ENCODE peak calls at places on chromosome 21, in nine cellular contexts. K is IMR-90, X is RWPE1, Z is K562, D is tibial artery, I is stomach, O is transverse colon, E is fibroblast of lung, A is WTC11. H is an unnamed sample.

GRCh38 chr21:28737671-28738279 is 254.9 kb downstream of the LTN1 start:
- DNase-seq in K (peak), X (peak), Z (peak), D (no peak), I (no peak), O (no peak), E (peak), A (no peak), H (no peak)

GRCh38 chr21:42289926-42290325 is 25.3 kb downstream of the TFF3 start:
- DNase-seq in K (no peak), X (no peak), Z (no peak), D (peak), I (no peak), O (peak), E (no peak), A (no peak), H (no peak)

GRCh38 chr21:14075346-14076142 is 135.2 kb downstream of the LIPI start:
- DNase-seq in K (no peak), X (no peak), Z (no peak), D (no peak), I (no peak), O (no peak), E (no peak), A (no peak), H (no peak)

GRCh38 chr21:14699433-14700410 is 153.6 kb upstream of the SAMSN1 start:
- DNase-seq in K (no peak), X (no peak), Z (no peak), D (no peak), I (peak), O (no peak), E (no peak), A (no peak), H (no peak)

GRCh38 chr21:8992731-8993174 is 1528.6 kb upstream of the TPTE start:
- DNase-seq in K (no peak), X (no peak), Z (peak), D (no peak), I (no peak), O (no peak), E (peak), A (no peak), H (no peak)

GRCh38 chr21:41777934-41778815 is 11.3 kb upstream of the RIPK4 start:
- DNase-seq in K (peak), X (peak), Z (peak), D (peak), I (peak), O (peak), E (peak), A (peak), H (no peak)

GRCh38 chr21:21137986-21138385 is 139.8 kb downstream of the NCAM2 start:
- DNase-seq in K (peak), X (no peak), Z (peak), D (no peak), I (no peak), O (no peak), E (peak), A (no peak), H (no peak)

GRCh38 chr21:29208666-29209059 is 78.2 kb downstream of the MAP3K7CL start:
- DNase-seq in K (peak), X (no peak), Z (no peak), D (no peak), I (no peak), O (no peak), E (peak), A (no peak), H (no peak)

GRCh38 chr21:32604484-32604883 is 7.7 kb downstream of the CFAP298 start:
- DNase-seq in K (no peak), X (no peak), Z (no peak), D (no peak), I (no peak), O (no peak), E (no peak), A (peak), H (no peak)

GRCh38 chr21:19853709-19854575 is 1144.3 kb upstream of the NCAM2 start:
- DNase-seq in K (no peak), X (no peak), Z (peak), D (no peak), I (no peak), O (no peak), E (no peak), A (peak), H (no peak)

GRCh38 chr21:18529253-18529652 is 125.7 kb upstream of the TMPRSS15 start:
- DNase-seq in K (no peak), X (peak), Z (no peak), D (no peak), I (no peak), O (no peak), E (peak), A (no peak), H (no peak)

GRCh38 chr21:41622831-41623548 is 115.0 kb upstream of the TMPRSS2 start:
- DNase-seq in K (peak), X (no peak), Z (no peak), D (no peak), I (no peak), O (no peak), E (peak), A (no peak), H (no peak)

GRCh38 chr21:34022557-34023335 is 50.6 kb upstream of the MRPS6 start:
- DNase-seq in K (no peak), X (no peak), Z (no peak), D (no peak), I (no peak), O (no peak), E (no peak), A (no peak), H (no peak)

GRCh38 chr21:34187935-34188334 is 114.6 kb downstream of the MRPS6 start:
- DNase-seq in K (no peak), X (no peak), Z (no peak), D (peak), I (no peak), O (no peak), E (peak), A (no peak), H (no peak)

GRCh38 chr21:19724081-19724480 is 1274.1 kb upstream of the NCAM2 start:
- DNase-seq in K (no peak), X (no peak), Z (no peak), D (no peak), I (no peak), O (no peak), E (no peak), A (no peak), H (no peak)

GRCh38 chr21:16536661-16537359 is 807.0 kb downstream of the USP25 start:
- DNase-seq in K (peak), X (no peak), Z (no peak), D (no peak), I (no peak), O (no peak), E (peak), A (no peak), H (no peak)

GRCh38 chr21:36946949-36947371 is 19.5 kb downstream of the HLCS start:
- DNase-seq in K (no peak), X (no peak), Z (no peak), D (no peak), I (no peak), O (no peak), E (no peak), A (no peak), H (no peak)

GRCh38 chr21:25578070-25578961 is 29.0 kb downstream of the MRPL39 start:
- DNase-seq in K (peak), X (no peak), Z (peak), D (no peak), I (no peak), O (no peak), E (peak), A (no peak), H (no peak)
- TF ChIP-seq CTCF in K (no peak), X (no peak), Z (no peak), D (no peak), I (no peak), O (no peak), E (no peak), A (no peak), H (no peak)

GRCh38 chr21:39373634-39374033 is 24.7 kb upstream of the HMGN1 start:
- DNase-seq in K (peak), X (peak), Z (peak), D (no peak), I (no peak), O (no peak), E (peak), A (no peak), H (no peak)
- TF ChIP-seq CTCF in K (peak), X (peak), Z (peak), D (peak), I (no peak), O (no peak), E (peak), A (no peak), H (peak)

GRCh38 chr21:35410123-35410522 is 361.0 kb upstream of the RUNX1 start:
- DNase-seq in K (no peak), X (no peak), Z (no peak), D (no peak), I (no peak), O (no peak), E (no peak), A (no peak), H (no peak)
- TF ChIP-seq CTCF in K (no peak), X (no peak), Z (no peak), D (no peak), I (no peak), O (no peak), E (no peak), A (no peak), H (no peak)

GRCh38 chr21:43778469-43779335 is 2.6 kb upstream of the CSTB start:
- DNase-seq in K (peak), X (no peak), Z (peak), D (no peak), I (no peak), O (no peak), E (no peak), A (no peak), H (no peak)
- TF ChIP-seq CTCF in K (no peak), X (no peak), Z (no peak), D (no peak), I (no peak), O (no peak), E (no peak), A (no peak), H (no peak)

GRCh38 chr21:38330671-38331070 is 73.9 kb downstream of the KCNJ15 start:
- DNase-seq in K (no peak), X (no peak), Z (no peak), D (no peak), I (no peak), O (no peak), E (no peak), A (no peak), H (no peak)

GRCh38 chr21:38329176-38329575 is 72.4 kb downstream of the KCNJ15 start:
- DNase-seq in K (no peak), X (no peak), Z (no peak), D (no peak), I (no peak), O (no peak), E (no peak), A (no peak), H (no peak)

GRCh38 chr21:38337793-38338192 is 81.0 kb downstream of the KCNJ15 start:
- DNase-seq in K (no peak), X (peak), Z (no peak), D (no peak), I (no peak), O (no peak), E (no peak), A (no peak), H (no peak)

GRCh38 chr21:38334866-38335265 is 78.1 kb downstream of the KCNJ15 start:
- DNase-seq in K (no peak), X (no peak), Z (peak), D (no peak), I (no peak), O (no peak), E (no peak), A (no peak), H (no peak)

GRCh38 chr21:38333290-38334272 is 76.8 kb downstream of the KCNJ15 start:
- DNase-seq in K (no peak), X (no peak), Z (peak), D (no peak), I (no peak), O (no peak), E (no peak), A (no peak), H (no peak)
- TF ChIP-seq CTCF in K (peak), X (no peak), Z (peak), D (no peak), I (no peak), O (no peak), E (peak), A (no peak), H (peak)

GRCh38 chr21:30337644-30338170 is at the start of gene KRTAP27-1:
- DNase-seq in K (no peak), X (peak), Z (no peak), D (no peak), I (no peak), O (no peak), E (no peak), A (no peak), H (no peak)

GRCh38 chr21:30345014-30345413 is 3.4 kb downstream of the KRTAP23-1 start:
- DNase-seq in K (no peak), X (no peak), Z (no peak), D (no peak), I (no peak), O (no peak), E (no peak), A (no peak), H (no peak)

GRCh38 chr21:30336596-30336995 is 898 bp downstream of the KRTAP27-1 start:
- DNase-seq in K (no peak), X (peak), Z (no peak), D (no peak), I (no peak), O (no peak), E (peak), A (no peak), H (no peak)

DNA sequence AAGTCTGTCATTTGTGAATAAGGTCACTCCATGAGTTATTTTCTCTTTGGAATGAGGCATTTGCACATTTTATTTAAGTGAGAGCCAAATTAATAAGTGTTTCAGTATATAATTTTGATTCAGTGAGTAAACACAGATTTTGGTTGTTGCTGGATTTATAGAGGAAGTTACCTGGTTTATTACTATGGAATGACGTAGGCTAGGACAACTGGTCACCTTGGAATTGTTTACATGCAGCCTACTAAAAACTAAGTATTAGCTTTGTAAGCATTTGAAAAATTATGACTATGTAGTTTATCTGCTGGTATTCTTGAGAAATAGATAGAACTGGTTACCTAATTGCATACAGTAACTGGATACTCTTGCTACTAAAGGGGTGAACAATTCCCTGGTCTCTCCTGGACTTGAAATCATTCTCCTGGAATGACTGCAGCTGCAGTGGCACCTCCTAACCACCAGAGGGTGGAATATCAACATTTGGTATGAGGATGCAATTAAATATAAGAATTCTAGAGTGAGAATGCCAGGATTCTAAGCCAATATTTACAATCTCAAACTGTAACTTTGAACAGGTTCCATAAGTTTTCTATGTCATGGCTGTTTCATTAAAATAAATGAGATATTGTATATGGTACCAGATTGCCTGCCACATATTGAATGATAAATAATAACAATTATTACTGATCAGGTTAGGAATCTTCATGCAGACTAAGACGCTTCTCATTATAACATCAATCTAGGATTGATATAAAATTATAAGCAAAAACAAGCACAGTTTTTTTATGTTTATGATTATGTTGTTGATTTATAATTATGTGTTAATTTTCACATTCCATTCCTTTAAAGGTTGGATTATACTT is 3.5 kb upstream of the KRTAP27-1 start:
- DNase-seq in K (peak), X (peak), Z (peak), D (peak), I (peak), O (peak), E (peak), A (peak), H (no peak)
- TF ChIP-seq CTCF in K (peak), X (peak), Z (peak), D (peak), I (peak), O (peak), E (peak), A (peak), H (peak)

GRCh38 chr21:45555557-45556301 is 13.5 kb upstream of the SLC19A1 start:
- DNase-seq in K (peak), X (peak), Z (peak), D (peak), I (peak), O (peak), E (peak), A (peak), H (peak)

GRCh38 chr21:45556302-45556644 is 14.0 kb upstream of the SLC19A1 start:
- DNase-seq in K (no peak), X (no peak), Z (no peak), D (no peak), I (no peak), O (no peak), E (no peak), A (no peak), H (no peak)

GRCh38 chr21:45556645-45557601 is 14.7 kb upstream of the SLC19A1 start:
- DNase-seq in K (no peak), X (no peak), Z (peak), D (no peak), I (no peak), O (no peak), E (no peak), A (no peak), H (no peak)

GRCh38 chr21:45554477-45555175 is 12.4 kb upstream of the SLC19A1 start:
- DNase-seq in K (peak), X (peak), Z (peak), D (peak), I (peak), O (peak), E (peak), A (peak), H (no peak)

DNA sequence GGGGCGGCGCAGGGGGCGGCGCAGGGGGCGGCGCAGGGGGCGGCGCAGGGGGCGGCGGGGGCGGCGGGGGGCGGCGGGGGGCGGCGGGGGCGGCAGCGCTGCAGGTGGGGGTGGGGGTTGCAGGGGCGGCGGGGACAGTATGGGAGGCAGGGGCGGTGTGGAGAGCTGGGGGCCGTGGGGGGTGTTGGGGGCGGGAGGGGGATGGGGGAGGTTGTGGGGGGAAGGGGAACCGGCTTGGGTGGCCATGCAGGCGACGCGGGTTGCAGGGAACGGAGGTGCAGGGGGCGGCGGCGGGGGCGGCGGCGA is 13.0 kb upstream of the SLC19A1 start:
- DNase-seq in K (peak), X (peak), Z (no peak), D (no peak), I (no peak), O (no peak), E (no peak), A (peak), H (no peak)
- TF ChIP-seq CTCF in K (no peak), X (no peak), Z (no peak), D (no peak), I (no peak), O (no peak), E (no peak), A (no peak), H (no peak)

DNA sequence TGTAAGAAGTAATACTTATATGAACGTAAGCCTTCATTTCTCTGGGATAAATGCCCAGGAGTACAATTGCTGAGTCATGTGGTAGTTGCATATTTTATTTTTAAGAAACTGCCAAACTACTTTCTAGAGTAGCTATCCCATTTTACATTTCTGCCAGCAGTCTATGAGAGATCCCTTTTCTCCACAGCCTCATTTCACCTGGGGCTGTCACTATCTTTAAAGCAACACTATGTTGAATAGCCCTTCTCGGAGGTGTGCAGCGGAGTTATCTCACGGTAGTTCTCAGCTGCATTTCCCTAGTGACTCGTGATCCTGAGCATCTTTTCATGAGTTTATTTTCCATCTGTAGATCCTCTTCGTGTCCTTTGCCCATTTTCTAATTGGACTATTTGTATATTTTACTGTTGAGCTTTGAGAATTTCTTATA is 93.4 kb downstream of the ADARB1 start:
- DNase-seq in K (peak), X (no peak), Z (peak), D (no peak), I (no peak), O (no peak), E (peak), A (no peak), H (no peak)
- TF ChIP-seq CTCF in K (no peak), X (no peak), Z (no peak), D (no peak), I (no peak), O (no peak), E (peak), A (no peak), H (no peak)